ENCODE peak calls at places on chromosomes 3 and 15, in ten cellular contexts. T, N, F, Z, U, D, L, K, P and G are unnamed samples.

GRCh38 chr3:178170698-178171535 is 365.3 kb upstream of the KCNMB2 start:
- DNase-seq in T (no peak), N (no peak), F (no peak), Z (no peak), U (no peak), D (peak), L (no peak), K (no peak), P (no peak), G (no peak)

GRCh38 chr3:46668591-46668990 is 24.9 kb downstream of the ALS2CL start:
- DNase-seq in T (no peak), N (no peak), F (peak), Z (no peak), U (peak), D (no peak), L (peak), K (no peak), P (no peak), G (no peak)

GRCh38 chr3:10992017-10992945 is at the start of gene SLC6A1:
- DNase-seq in T (no peak), N (peak), F (no peak), Z (no peak), U (peak), D (no peak), L (peak), K (no peak), P (peak), G (peak)

GRCh38 chr3:122794483-122794778 is 438 bp upstream of the SLC49A4 start:
- DNase-seq in T (no peak), N (no peak), F (no peak), Z (no peak), U (no peak), D (no peak), L (no peak), K (no peak), P (no peak), G (no peak)

GRCh38 chr3:124395584-124396340 is 334.5 kb upstream of the UMPS start:
- DNase-seq in T (no peak), N (no peak), F (no peak), Z (no peak), U (peak), D (no peak), L (no peak), K (peak), P (no peak), G (no peak)

GRCh38 chr15:36931434-36931833 is 168.9 kb downstream of the MEIS2 start:
- DNase-seq in T (no peak), N (no peak), F (no peak), Z (no peak), U (no peak), D (no peak), L (no peak), K (no peak), P (no peak), G (no peak)

GRCh38 chr3:117719316-117719926 is 1009.8 kb downstream of the TUSC7 start:
- DNase-seq in T (no peak), N (no peak), F (no peak), Z (peak), U (no peak), D (peak), L (no peak), K (peak), P (no peak), G (no peak)

GRCh38 chr3:183807329-183807728 is 18.0 kb downstream of the MAP6D1 start:
- DNase-seq in T (no peak), N (no peak), F (no peak), Z (no peak), U (no peak), D (no peak), L (no peak), K (peak), P (no peak), G (no peak)

GRCh38 chr3:55454611-55455010 is 32.5 kb downstream of the WNT5A start:
- DNase-seq in T (no peak), N (no peak), F (no peak), Z (no peak), U (no peak), D (no peak), L (no peak), K (no peak), P (no peak), G (no peak)

GRCh38 chr3:194586839-194587238 is 46.4 kb downstream of the TMEM44 start:
- DNase-seq in T (no peak), N (no peak), F (no peak), Z (no peak), U (no peak), D (peak), L (no peak), K (no peak), P (no peak), G (no peak)

GRCh38 chr3:2870714-2871353 is 239.3 kb downstream of the IL5RA start:
- DNase-seq in T (no peak), N (no peak), F (no peak), Z (no peak), U (no peak), D (no peak), L (no peak), K (no peak), P (no peak), G (no peak)

GRCh38 chr15:25504307-25504706 is 65.5 kb upstream of the UBE3A start:
- DNase-seq in T (no peak), N (no peak), F (no peak), Z (no peak), U (no peak), D (peak), L (no peak), K (no peak), P (no peak), G (no peak)

GRCh38 chr3:197256836-197257444 is 41.5 kb downstream of the DLG1 start:
- DNase-seq in T (peak), N (peak), F (no peak), Z (peak), U (no peak), D (peak), L (no peak), K (peak), P (no peak), G (no peak)

GRCh38 chr3:36689560-36689959 is 74.8 kb downstream of the DCLK3 start:
- DNase-seq in T (no peak), N (no peak), F (no peak), Z (no peak), U (no peak), D (no peak), L (no peak), K (no peak), P (no peak), G (no peak)

GRCh38 chr3:135694142-135694541 is 271.4 kb upstream of the PPP2R3A start:
- DNase-seq in T (no peak), N (no peak), F (no peak), Z (no peak), U (no peak), D (no peak), L (no peak), K (peak), P (no peak), G (no peak)

GRCh38 chr3:99633887-99634558 is 4.4 kb upstream of the COL8A1 start:
- DNase-seq in T (no peak), N (no peak), F (no peak), Z (no peak), U (no peak), D (peak), L (no peak), K (no peak), P (no peak), G (no peak)

GRCh38 chr15:85854345-85855097 is 59.8 kb upstream of the KLHL25 start:
- DNase-seq in T (peak), N (peak), F (no peak), Z (peak), U (no peak), D (peak), L (no peak), K (peak), P (peak), G (peak)

GRCh38 chr3:66464512-66464894 is 36.3 kb downstream of the LRIG1 start:
- DNase-seq in T (no peak), N (no peak), F (no peak), Z (no peak), U (no peak), D (no peak), L (no peak), K (no peak), P (no peak), G (no peak)

GRCh38 chr3:184241447-184242296 is 7.1 kb downstream of the ALG3 start:
- DNase-seq in T (no peak), N (peak), F (no peak), Z (peak), U (no peak), D (peak), L (no peak), K (peak), P (no peak), G (no peak)

GRCh38 chr3:65836047-65836446 is 202.7 kb downstream of the MAGI1 start:
- DNase-seq in T (no peak), N (no peak), F (no peak), Z (no peak), U (no peak), D (peak), L (no peak), K (no peak), P (no peak), G (no peak)

GRCh38 chr15:75348563-75349350 is 1.9 kb downstream of the NEIL1 start:
- DNase-seq in T (no peak), N (no peak), F (no peak), Z (peak), U (peak), D (no peak), L (no peak), K (no peak), P (no peak), G (no peak)

GRCh38 chr3:1103525-1103924 is 10.7 kb downstream of the CNTN6 start:
- DNase-seq in T (no peak), N (no peak), F (no peak), Z (no peak), U (no peak), D (peak), L (no peak), K (no peak), P (no peak), G (no peak)

GRCh38 chr3:49311283-49311682 is 28.6 kb downstream of the USP4 start:
- DNase-seq in T (no peak), N (no peak), F (no peak), Z (no peak), U (no peak), D (no peak), L (no peak), K (no peak), P (no peak), G (no peak)

GRCh38 chr15:38651328-38652038 is 86.9 kb upstream of the RASGRP1 start:
- DNase-seq in T (peak), N (no peak), F (no peak), Z (no peak), U (no peak), D (no peak), L (no peak), K (no peak), P (no peak), G (no peak)

GRCh38 chr15:80550910-80551265 is 144.2 kb upstream of the ABHD17C start:
- DNase-seq in T (no peak), N (no peak), F (no peak), Z (peak), U (no peak), D (peak), L (no peak), K (no peak), P (no peak), G (no peak)

GRCh38 chr15:88615303-88616107 is 5.6 kb upstream of the AEN start:
- DNase-seq in T (no peak), N (no peak), F (no peak), Z (peak), U (no peak), D (no peak), L (no peak), K (no peak), P (no peak), G (no peak)

GRCh38 chr3:194577985-194578905 is 55.0 kb downstream of the TMEM44 start:
- DNase-seq in T (peak), N (no peak), F (no peak), Z (peak), U (peak), D (peak), L (no peak), K (no peak), P (no peak), G (no peak)

GRCh38 chr3:118501152-118501551 is 533.5 kb downstream of the IGSF11 start:
- DNase-seq in T (no peak), N (peak), F (no peak), Z (peak), U (peak), D (no peak), L (peak), K (peak), P (peak), G (peak)

GRCh38 chr3:179760944-179761343 is 108.1 kb downstream of the USP13 start:
- DNase-seq in T (no peak), N (no peak), F (no peak), Z (no peak), U (no peak), D (peak), L (no peak), K (no peak), P (no peak), G (no peak)

GRCh38 chr3:98561727-98562521 is 30.1 kb downstream of the GPR15 start:
- DNase-seq in T (no peak), N (no peak), F (no peak), Z (no peak), U (no peak), D (peak), L (no peak), K (no peak), P (no peak), G (no peak)

GRCh38 chr3:50972029-50972428 is 297.3 kb downstream of the DOCK3 start:
- DNase-seq in T (no peak), N (no peak), F (no peak), Z (no peak), U (no peak), D (no peak), L (no peak), K (no peak), P (no peak), G (no peak)

GRCh38 chr3:14565791-14566588 is 25.8 kb upstream of the GRIP2 start:
- DNase-seq in T (peak), N (no peak), F (no peak), Z (peak), U (no peak), D (peak), L (no peak), K (no peak), P (no peak), G (no peak)

GRCh38 chr3:162525791-162526190 is 1029.2 kb downstream of the OTOL1 start:
- DNase-seq in T (no peak), N (no peak), F (no peak), Z (no peak), U (no peak), D (no peak), L (no peak), K (no peak), P (no peak), G (no peak)

GRCh38 chr3:100496711-100497261 is 4.4 kb downstream of the TMEM45A start:
- DNase-seq in T (no peak), N (no peak), F (no peak), Z (no peak), U (no peak), D (peak), L (no peak), K (no peak), P (no peak), G (no peak)